ENCODE peak calls at places on chromosome 11, in four cellular contexts. S is IMR-90, R is K562, X is GM12878. Y is an unnamed sample.

GRCh38 chr11:20458905-20459632 is 71.6 kb downstream of the PRMT3 start:
- DNase-seq in S (no peak), R (peak; percentile 70), X (no peak), Y (peak; percentile 34)

GRCh38 chr11:45771194-45771941 is 33.6 kb upstream of the SLC35C1 start:
- DNase-seq in S (peak; percentile 38), R (peak; percentile 70), X (no peak), Y (peak; percentile 71)

GRCh38 chr11:18012314-18012905 is 437 bp downstream of the SERGEF start:
- DNase-seq in S (peak; percentile 13), R (peak; percentile 25), X (no peak), Y (peak; percentile 29)

GRCh38 chr11:129992161-129992944 is 10.3 kb downstream of the PRDM10 start:
- DNase-seq in S (peak; percentile 22), R (peak; percentile 57), X (no peak), Y (peak; percentile 31)

GRCh38 chr11:118609380-118610219 is 2.2 kb downstream of the PHLDB1 start:
- DNase-seq in S (peak; percentile 34), R (no peak), X (no peak), Y (peak; percentile 47)

GRCh38 chr11:117197006-117197405 is 2.2 kb upstream of the TAGLN start:
- DNase-seq in S (no peak), R (no peak), X (no peak), Y (no peak)

GRCh38 chr11:80521592-80521991 is 1080.8 kb upstream of the TENM4 start:
- DNase-seq in S (no peak), R (no peak), X (no peak), Y (peak; percentile 10)

GRCh38 chr11:93407777-93408401 is 77.3 kb downstream of the DEUP1 start:
- DNase-seq in S (peak; percentile 0), R (no peak), X (no peak), Y (no peak)

GRCh38 chr11:126355926-126356897 is 726 bp downstream of the ST3GAL4 start:
- DNase-seq in S (no peak), R (no peak), X (no peak), Y (peak; percentile 26)

GRCh38 chr11:85196955-85197354 is 430.2 kb downstream of the DLG2 start:
- DNase-seq in S (no peak), R (no peak), X (no peak), Y (no peak)

GRCh38 chr11:121483805-121484478 is 31.2 kb upstream of the SORL1-AS1 start:
- DNase-seq in S (no peak), R (no peak), X (no peak), Y (no peak)

GRCh38 chr11:64614927-64615326 is 23.9 kb downstream of the SLC22A12 start:
- DNase-seq in S (no peak), R (no peak), X (no peak), Y (no peak)

GRCh38 chr11:1349074-1349931 is 39.9 kb upstream of the TOLLIP start:
- DNase-seq in S (no peak), R (no peak), X (no peak), Y (no peak)

GRCh38 chr11:118156531-118157185 is 4.0 kb upstream of the SCN4B start:
- DNase-seq in S (no peak), R (peak; percentile 53), X (no peak), Y (no peak)

GRCh38 chr11:122375687-122376399 is 259.8 kb upstream of the BLID start:
- DNase-seq in S (peak; percentile 75), R (no peak), X (peak; percentile 36), Y (no peak)

GRCh38 chr11:2768471-2769408 is 68.9 kb upstream of the KCNQ1OT1 start:
- DNase-seq in S (peak; percentile 93), R (peak; percentile 49), X (no peak), Y (no peak)

GRCh38 chr11:79413258-79413657 is 27.6 kb downstream of the TENM4 start:
- DNase-seq in S (peak; percentile 94), R (no peak), X (no peak), Y (no peak)

GRCh38 chr11:70065318-70066135 is 12.6 kb upstream of the ANO1 start:
- DNase-seq in S (no peak), R (no peak), X (no peak), Y (no peak)

GRCh38 chr11:32297629-32298028 is 137.7 kb downstream of the WT1 start:
- DNase-seq in S (peak; percentile 36), R (peak; percentile 31), X (no peak), Y (peak; percentile 20)

GRCh38 chr11:75263944-75264349 is 23.4 kb downstream of the TPBGL start:
- DNase-seq in S (peak; percentile 12), R (no peak), X (no peak), Y (peak; percentile 28)

GRCh38 chr11:23320131-23320530 is 459.9 kb upstream of the CCDC179 start:
- DNase-seq in S (no peak), R (no peak), X (no peak), Y (no peak)

GRCh38 chr11:73291196-73291595 is 16.9 kb upstream of the ARHGEF17 start:
- DNase-seq in S (no peak), R (no peak), X (no peak), Y (no peak)

GRCh38 chr11:79092791-79093313 is 348.0 kb downstream of the TENM4 start:
- DNase-seq in S (peak; percentile 100), R (no peak), X (no peak), Y (peak; percentile 26)

GRCh38 chr11:110428956-110429613 is 663 bp upstream of the FDX1 start:
- DNase-seq in S (no peak), R (no peak), X (no peak), Y (peak; percentile 9)

GRCh38 chr11:110429614-110430266 is at the start of gene FDX1:
- DNase-seq in S (peak; percentile 74), R (peak; percentile 94), X (peak; percentile 23), Y (peak; percentile 84)

GRCh38 chr11:110432713-110433392 is 3.1 kb downstream of the FDX1 start:
- DNase-seq in S (peak; percentile 60), R (no peak), X (no peak), Y (peak; percentile 57)

GRCh38 chr11:110431212-110432073 is 1.7 kb downstream of the FDX1 start:
- DNase-seq in S (peak; percentile 31), R (no peak), X (no peak), Y (no peak)

GRCh38 chr11:110430267-110431211 is 791 bp downstream of the FDX1 start:
- DNase-seq in S (peak; percentile 56), R (no peak), X (peak; percentile 8), Y (peak; percentile 60)
- TF ChIP-seq FOS in S (no peak), R (no peak), X (no peak), Y (no peak)

GRCh38 chr11:61922539-61922938 is 5.2 kb upstream of the RAB3IL1 start:
- DNase-seq in S (peak; percentile 48), R (peak; percentile 72), X (no peak), Y (no peak)
- TF ChIP-seq FOS in S (no peak), R (no peak), X (no peak), Y (no peak)

DNA sequence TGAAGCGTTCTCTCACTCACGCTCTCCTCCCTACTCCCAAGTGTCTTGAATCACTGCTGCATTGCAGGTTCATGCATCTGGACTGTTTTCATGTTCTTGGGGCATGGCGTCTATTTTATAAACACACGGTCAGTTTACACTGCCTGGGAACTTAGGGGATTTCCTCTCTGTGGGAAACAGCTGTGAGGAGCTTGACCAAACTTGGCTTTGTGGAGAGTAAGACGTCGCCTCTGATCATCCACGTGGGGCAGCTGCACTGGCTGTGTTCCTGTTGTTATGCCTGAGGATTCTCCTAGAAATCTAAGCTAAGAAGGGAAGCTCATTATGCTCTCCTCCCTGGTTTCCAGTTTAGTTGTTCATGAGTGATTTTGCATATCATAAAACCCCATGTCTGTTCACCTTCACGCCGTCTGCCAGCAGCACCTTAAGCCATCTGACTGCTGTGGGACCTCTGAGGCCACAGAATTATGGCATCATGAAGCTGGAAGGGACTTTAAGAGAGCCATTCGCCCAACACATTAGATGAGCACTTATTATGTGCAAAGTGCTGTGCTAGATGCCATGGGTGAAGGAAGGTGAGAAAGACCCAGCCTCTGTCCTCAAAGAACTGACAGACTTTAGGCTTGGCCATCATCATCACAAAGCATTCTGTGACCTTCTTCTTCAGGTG is 38.8 kb upstream of the POU2AF1 start:
- DNase-seq in S (peak; percentile 99), R (no peak), X (peak; percentile 96), Y (peak; percentile 33)
- TF ChIP-seq FOS in S (peak; percentile 62), R (no peak), X (no peak), Y (no peak)

DNA sequence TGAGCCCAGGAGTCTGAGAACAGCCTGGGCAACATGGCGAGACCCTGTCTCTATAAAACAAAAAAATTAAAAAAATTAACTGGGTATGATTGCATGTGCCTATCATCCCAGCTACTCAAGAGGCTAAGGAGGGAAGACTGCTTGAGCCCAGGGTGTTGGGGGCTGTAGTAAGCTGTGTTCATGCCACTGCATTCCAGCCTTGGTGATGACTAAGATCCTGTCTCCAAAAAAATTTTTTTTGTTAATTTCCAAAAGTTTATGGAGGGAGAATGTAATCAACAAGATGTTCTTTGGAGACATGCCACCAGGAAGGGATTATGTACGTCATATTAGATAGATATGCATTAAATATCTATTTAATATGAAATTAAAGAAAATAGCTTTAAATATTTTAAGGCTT is 267.5 kb downstream of the SBF2 start:
- DNase-seq in S (peak; percentile 77), R (no peak), X (no peak), Y (peak; percentile 42)
- TF ChIP-seq FOS in S (peak; percentile 30), R (no peak), X (no peak), Y (peak; percentile 65)

DNA sequence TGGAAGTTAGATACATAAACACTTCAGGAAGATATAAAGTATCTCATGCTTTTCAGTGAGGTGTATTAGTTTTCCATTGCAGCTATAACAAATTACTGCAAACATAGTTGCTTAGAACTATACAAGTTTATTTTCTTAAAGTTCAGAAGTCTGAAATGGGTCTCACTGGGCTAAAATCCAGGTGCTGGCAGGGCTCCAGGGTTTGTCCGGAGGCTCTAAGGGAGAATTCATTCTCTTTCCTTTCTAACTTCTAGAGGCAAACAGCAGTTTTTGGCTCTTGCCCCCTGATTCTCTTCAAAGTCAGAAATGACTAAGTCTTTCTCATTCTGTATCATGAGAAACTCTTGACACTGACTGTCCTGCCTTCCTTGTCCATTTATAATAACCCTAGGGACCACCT is 138.8 kb downstream of the AASDHPPT start:
- DNase-seq in S (no peak), R (no peak), X (no peak), Y (no peak)
- TF ChIP-seq FOS in S (no peak), R (no peak), X (no peak), Y (no peak)

GRCh38 chr11:128516886-128517285 is 70.5 kb downstream of the ETS1 start:
- DNase-seq in S (no peak), R (no peak), X (no peak), Y (no peak)

GRCh38 chr11:128519353-128519752 is 68.0 kb downstream of the ETS1 start:
- DNase-seq in S (no peak), R (no peak), X (no peak), Y (no peak)

GRCh38 chr11:128518493-128519207 is 68.7 kb downstream of the ETS1 start:
- DNase-seq in S (no peak), R (no peak), X (no peak), Y (no peak)

GRCh38 chr11:128516467-128516778 is 70.9 kb downstream of the ETS1 start:
- DNase-seq in S (no peak), R (no peak), X (no peak), Y (no peak)

DNA sequence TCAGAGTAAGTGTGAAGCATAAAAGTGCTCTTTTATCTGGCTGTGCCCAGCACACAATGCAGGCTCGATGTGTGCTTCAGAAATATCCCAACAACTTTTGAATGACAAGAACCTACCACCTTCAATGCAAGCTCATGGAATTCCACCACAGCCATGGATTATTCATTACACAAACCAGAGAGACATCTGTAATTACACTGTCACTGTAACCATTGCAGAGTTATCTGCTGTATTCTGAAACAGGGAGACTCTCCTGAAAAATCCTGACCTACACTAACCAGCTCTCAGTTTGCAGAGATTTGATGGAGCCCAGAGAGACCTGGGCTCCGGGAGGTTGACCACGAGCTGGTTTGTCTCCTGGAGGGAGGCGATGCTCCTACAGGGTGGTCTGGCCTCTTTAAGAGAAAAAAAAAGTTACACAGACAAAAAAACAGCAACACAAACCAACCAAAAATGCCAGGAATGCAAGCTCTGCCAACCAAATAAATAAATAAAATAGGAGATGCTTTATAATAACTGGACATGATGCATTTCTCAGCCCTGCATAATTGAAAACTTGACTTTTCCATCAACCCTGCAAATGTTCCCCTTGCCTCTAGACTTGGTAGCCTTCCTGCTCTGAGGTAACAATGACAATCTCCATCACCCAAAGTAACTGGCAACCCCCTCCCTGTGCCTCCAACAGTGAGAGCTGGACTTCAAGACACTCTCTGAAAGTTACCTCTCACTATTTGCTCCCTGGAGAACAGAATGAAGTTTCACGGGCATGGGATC is 69.7 kb downstream of the ETS1 start:
- DNase-seq in S (no peak), R (no peak), X (no peak), Y (no peak)
- TF ChIP-seq FOS in S (no peak), R (no peak), X (no peak), Y (no peak)